ENCODE peak calls at places on chromosomes 7 and 10, in eight cellular contexts. T is GM19239; V is activated T-helper 2 cell treated with anti-CD3 and anti-CD28 coated beads, Interferon-gamma antibody, Interleukin-2, Interleukin-4, amounts not matched to agents 10 μg/mL and 5 μg/mL and 100 μg/mL, durations not matched to agents 14 hours and 24 hours and 36 hours; B is T-helper 2 cell treated with Interferon-gamma antibody and Interleukin-4, amounts not matched to agents 5 μg/mL and 100 μg/mL, for 36 hours; P is stimulated activated CD4-positive, alpha-beta T cell treated with anti-CD3 and anti-CD28 coated beads, Interleukin-4, amount 100 ng/mL, for 24 hours; A is H1; N is adrenal gland; Z is left lung. I is an unnamed sample.
A peak's percentile ranks its signal among the peaks of the same experiment; 100 is the strongest.

GRCh38 chr7:107408349-107408748 is 61.5 kb upstream of the GPR22 start:
- DNase-seq in T (no peak), V (no peak), B (no peak), P (no peak), A (no peak), N (no peak), Z (no peak), I (no peak)

GRCh38 chr7:44541028-44541869 is at the start of gene NPC1L1:
- DNase-seq in T (no peak), V (no peak), B (no peak), P (no peak), A (peak; percentile 42), N (no peak), Z (no peak), I (peak; percentile 17)

GRCh38 chr10:124736491-124737136 is 7.6 kb downstream of the FAM53B start:
- DNase-seq in T (no peak), V (no peak), B (no peak), P (no peak), A (peak; percentile 57), N (peak; percentile 80), Z (peak; percentile 84), I (no peak)

GRCh38 chr10:102714621-102715455 is at the start of gene SFXN2:
- DNase-seq in T (no peak), V (peak; percentile 55), B (peak; percentile 51), P (peak; percentile 56), A (no peak), N (no peak), Z (no peak), I (no peak)

GRCh38 chr7:1950623-1951523 is 280.8 kb downstream of the ELFN1 start:
- DNase-seq in T (no peak), V (no peak), B (no peak), P (no peak), A (no peak), N (no peak), Z (peak; percentile 68), I (no peak)

GRCh38 chr7:157005456-157006204 is 4.8 kb downstream of the MNX1 start:
- DNase-seq in T (no peak), V (no peak), B (no peak), P (no peak), A (peak; percentile 65), N (no peak), Z (no peak), I (no peak)

GRCh38 chr10:110212119-110213006 is 5.0 kb downstream of the MXI1 start:
- DNase-seq in T (no peak), V (no peak), B (peak; percentile 33), P (peak; percentile 36), A (peak; percentile 40), N (no peak), Z (peak; percentile 66), I (peak; percentile 28)

GRCh38 chr10:99676435-99676834 is 17.1 kb downstream of the ENTPD7 start:
- DNase-seq in T (no peak), V (no peak), B (no peak), P (no peak), A (no peak), N (no peak), Z (no peak), I (no peak)

GRCh38 chr7:46900312-46901263 is 681.3 kb downstream of the TNS3 start:
- DNase-seq in T (no peak), V (no peak), B (no peak), P (no peak), A (no peak), N (no peak), Z (no peak), I (no peak)

GRCh38 chr7:16668049-16668858 is 22.3 kb downstream of the BZW2 start:
- DNase-seq in T (no peak), V (no peak), B (no peak), P (no peak), A (no peak), N (peak; percentile 64), Z (peak; percentile 84), I (no peak)

GRCh38 chr7:25675789-25676474 is 447.6 kb upstream of the NPVF start:
- DNase-seq in T (no peak), V (no peak), B (no peak), P (no peak), A (no peak), N (no peak), Z (no peak), I (no peak)

GRCh38 chr7:2193120-2193519 is 39.6 kb downstream of the MAD1L1 start:
- DNase-seq in T (no peak), V (no peak), B (no peak), P (no peak), A (no peak), N (no peak), Z (no peak), I (no peak)

GRCh38 chr7:14876194-14876593 is 26.4 kb downstream of the DGKB start:
- DNase-seq in T (no peak), V (no peak), B (no peak), P (no peak), A (no peak), N (no peak), Z (no peak), I (no peak)

GRCh38 chr10:35336921-35337741 is 822 bp downstream of the CCNY start:
- DNase-seq in T (no peak), V (peak; percentile 24), B (peak; percentile 40), P (peak; percentile 26), A (peak; percentile 73), N (peak; percentile 51), Z (peak; percentile 48), I (peak; percentile 45)

I was measured in GM10248.